ENCODE peak calls at places on chromosomes 2 and 18, in four cellular contexts. F is fibroblast of the aortic adventitia; O is activated CD8-positive, alpha-beta T cell treated with anti-CD3 and anti-CD28 coated beads for 36 hours; T is choroid plexus epithelial cell. H is an unnamed sample.

GRCh38 chr2:66435549-66435875 is 587 bp downstream of the MEIS1 start:
- DNase-seq in O (no peak), F (no peak), T (peak), H (no peak)

GRCh38 chr18:65091737-65092329 is 659.0 kb upstream of the CDH7 start:
- DNase-seq in T (peak), F (no peak), O (no peak), H (no peak)

GRCh38 chr2:32008811-32009478 is 1.9 kb downstream of the MEMO1 start:
- DNase-seq in F (peak), O (peak), T (peak), H (no peak)

GRCh38 chr2:10446631-10447030 is 1.5 kb downstream of the ODC1 start:
- DNase-seq in O (no peak), F (no peak), T (no peak), H (no peak)

GRCh38 chr2:180006236-180006635 is 861 bp downstream of the CWC22 start:
- DNase-seq in F (no peak), T (no peak), O (no peak), H (no peak)

GRCh38 chr18:6624729-6625308 is 104.7 kb upstream of the ARHGAP28 start:
- DNase-seq in T (peak), O (no peak), F (peak), H (no peak)

GRCh38 chr2:226798422-226799210 is 1.0 kb downstream of the IRS1 start:
- DNase-seq in F (peak), T (peak), O (peak), H (peak)

GRCh38 chr2:117553448-117553847 is 261.0 kb upstream of the DDX18 start:
- DNase-seq in O (no peak), F (no peak), T (no peak), H (no peak)

GRCh38 chr2:144041612-144042011 is 478.3 kb downstream of the ZEB2 start:
- DNase-seq in F (no peak), T (peak), O (no peak), H (no peak)

GRCh38 chr2:240991378-240992263 is 6.8 kb upstream of the SNED1 start:
- DNase-seq in F (peak), T (peak), O (no peak), H (no peak)

GRCh38 chr2:205763708-205764501 is 81.6 kb downstream of the NRP2 start:
- DNase-seq in F (peak), O (peak), T (peak), H (no peak)

GRCh38 chr2:213216461-213216860 is 65.0 kb upstream of the IKZF2 start:
- DNase-seq in F (peak), T (peak), O (no peak), H (no peak)

GRCh38 chr18:54787616-54788015 is 40.7 kb upstream of the RAB27B start:
- DNase-seq in F (peak), O (no peak), T (no peak), H (no peak)

GRCh38 chr2:187526776-187527175 is 27.5 kb downstream of the TFPI start:
- DNase-seq in T (no peak), O (no peak), F (no peak), H (no peak)

GRCh38 chr2:50591021-50591420 is 440.9 kb downstream of the NRXN1 start:
- DNase-seq in O (no peak), F (no peak), T (no peak), H (no peak)

GRCh38 chr18:39627936-39628335 is 2062.3 kb upstream of the CELF4 start:
- DNase-seq in T (peak), F (no peak), O (no peak), H (no peak)

GRCh38 chr2:73050011-73050617 is 21.4 kb downstream of the SFXN5 start:
- DNase-seq in F (no peak), O (no peak), T (no peak), H (no peak)

GRCh38 chr2:229909090-229909489 is 12.7 kb downstream of the TRIP12 start:
- DNase-seq in O (no peak), T (peak), F (peak), H (no peak)

GRCh38 chr2:229914182-229914581 is 7.6 kb downstream of the TRIP12 start:
- DNase-seq in F (peak), O (no peak), T (peak), H (no peak)

GRCh38 chr2:229905601-229906000 is 16.2 kb downstream of the TRIP12 start:
- DNase-seq in O (no peak), F (no peak), T (no peak), H (no peak)

GRCh38 chr2:229910147-229910831 is 11.5 kb downstream of the TRIP12 start:
- DNase-seq in F (peak), O (no peak), T (peak), H (no peak)

GRCh38 chr2:229910832-229911412 is 10.9 kb downstream of the TRIP12 start:
- DNase-seq in F (peak), T (peak), O (peak), H (peak)
- TF ChIP-seq CTCF in F (peak), T (peak), O (peak), H (peak)

GRCh38 chr2:225177098-225177497 is 134.8 kb upstream of the DOCK10 start:
- DNase-seq in T (peak), F (peak), O (peak), H (no peak)
- TF ChIP-seq CTCF in T (peak), F (no peak), O (no peak), H (no peak)

DNA sequence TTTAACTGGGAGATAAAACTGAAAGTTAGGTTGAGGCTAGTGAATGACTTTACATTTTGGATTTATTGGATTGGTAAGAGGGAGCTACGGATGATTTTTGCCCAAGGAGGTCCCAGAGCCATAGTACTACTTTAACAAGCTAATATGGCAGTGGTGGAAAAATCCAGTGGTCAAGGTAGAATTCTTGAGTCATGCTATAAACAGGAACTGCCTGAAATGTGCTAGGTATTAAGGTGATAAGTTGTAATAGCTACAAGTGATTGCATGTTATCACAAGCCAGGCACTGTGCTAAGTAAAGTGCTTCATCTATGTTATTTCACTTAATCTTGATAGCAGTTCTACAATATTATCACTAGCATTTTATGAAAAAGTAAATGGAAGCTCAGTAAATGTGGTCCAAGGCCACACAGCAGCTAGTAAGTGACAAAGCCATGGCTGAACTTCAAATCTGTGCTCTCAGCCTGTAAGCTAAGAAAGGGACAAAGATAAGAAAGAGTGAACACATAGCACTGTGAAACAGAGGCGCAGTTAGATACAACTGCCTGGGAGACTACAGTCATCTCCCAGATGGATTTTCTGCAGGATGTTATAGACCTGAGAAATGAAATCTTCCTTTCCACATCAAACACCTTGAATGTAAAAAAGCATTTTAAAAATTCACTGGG is 469.6 kb downstream of the TGIF1 start:
- DNase-seq in T (no peak), F (no peak), O (no peak), H (no peak)
- TF ChIP-seq CTCF in T (no peak), F (no peak), O (no peak), H (no peak)

GRCh38 chr2:18219676-18220075 is 340.8 kb downstream of the RDH14 start:
- DNase-seq in F (no peak), T (peak), O (no peak), H (no peak)
- TF ChIP-seq CTCF in F (peak), T (peak), O (no peak), H (no peak)

DNA sequence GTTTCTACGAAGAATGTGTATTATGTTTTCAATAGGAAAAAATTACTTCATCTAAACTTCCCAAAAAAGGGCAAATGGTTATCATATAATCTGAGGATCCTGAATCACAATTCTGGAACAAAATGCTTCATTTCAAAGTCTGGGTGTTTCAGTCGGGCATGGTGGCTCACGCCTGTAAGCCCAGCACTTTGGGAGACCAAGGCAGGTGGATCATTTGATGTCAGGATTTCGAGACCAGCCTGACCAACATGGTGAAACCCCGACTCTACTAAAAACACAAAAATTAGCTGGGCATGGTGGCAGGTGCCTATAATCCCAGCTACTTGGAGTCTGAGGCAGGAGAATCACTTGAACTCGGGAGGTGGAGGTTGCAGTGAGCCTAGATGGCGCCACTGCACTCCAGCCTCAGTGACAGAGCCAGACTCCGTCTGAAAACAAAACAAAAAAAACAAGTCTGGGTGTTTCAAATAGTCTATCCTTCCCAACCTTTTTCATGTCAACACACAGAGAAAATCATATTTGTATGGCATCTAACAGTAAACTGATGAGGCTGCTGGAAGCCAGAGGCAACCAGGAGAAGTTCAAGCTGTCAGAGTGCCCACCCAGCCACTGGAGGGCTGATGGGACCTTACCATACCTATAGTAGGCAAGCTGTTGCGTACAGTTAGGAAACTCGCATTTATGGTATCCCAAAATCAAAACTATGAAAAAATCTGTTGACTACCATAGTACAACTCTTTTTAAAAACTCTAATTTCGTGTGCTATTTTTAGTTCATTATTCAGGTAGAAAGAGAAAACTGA is 14.6 kb downstream of the NBAS start:
- DNase-seq in O (peak), T (no peak), F (no peak), H (no peak)
- TF ChIP-seq CTCF in O (peak), T (peak), F (peak), H (peak)